ENCODE peak calls at places on chromosomes 6 and 20, in eight cellular contexts. J, L, H, W, X, S, G and E are unnamed samples.

GRCh38 chr6:168331058-168331457 is 11.5 kb upstream of the DACT2 start:
- DNase-seq in J (no peak), L (peak), H (no peak), W (no peak), X (no peak), S (no peak), G (no peak), E (no peak)

GRCh38 chr20:56900252-56900651 is 271.1 kb downstream of the TFAP2C start:
- DNase-seq in J (no peak), L (no peak), H (no peak), W (no peak), X (no peak), S (no peak), G (no peak), E (no peak)

GRCh38 chr6:166736606-166737005 is 109.6 kb upstream of the RPS6KA2 start:
- DNase-seq in J (no peak), L (peak), H (no peak), W (no peak), X (no peak), S (peak), G (peak), E (no peak)

GRCh38 chr6:35048631-35049083 is 92.5 kb downstream of the TCP11 start:
- DNase-seq in J (no peak), L (peak), H (no peak), W (no peak), X (peak), S (no peak), G (peak), E (peak)

GRCh38 chr6:43669922-43670622 is 17.5 kb downstream of the MRPS18A start:
- DNase-seq in J (peak), L (no peak), H (no peak), W (no peak), X (no peak), S (no peak), G (no peak), E (peak)

GRCh38 chr6:54846857-54847721 is 518 bp downstream of the FAM83B start:
- DNase-seq in J (no peak), L (peak), H (no peak), W (peak), X (no peak), S (no peak), G (no peak), E (no peak)

GRCh38 chr6:105748737-105749161 is 337.4 kb upstream of the PRDM1 start:
- DNase-seq in J (no peak), L (no peak), H (no peak), W (no peak), X (peak), S (peak), G (peak), E (no peak)

GRCh38 chr6:38876470-38876869 is 161.4 kb downstream of the DNAH8 start:
- DNase-seq in J (peak), L (no peak), H (no peak), W (peak), X (no peak), S (no peak), G (no peak), E (peak)

GRCh38 chr6:68160348-68160747 is 474.7 kb upstream of the ADGRB3 start:
- DNase-seq in J (no peak), L (no peak), H (no peak), W (no peak), X (no peak), S (no peak), G (no peak), E (no peak)

GRCh38 chr6:3575701-3576100 is 118.9 kb upstream of the SLC22A23 start:
- DNase-seq in J (no peak), L (peak), H (no peak), W (no peak), X (no peak), S (no peak), G (no peak), E (no peak)

GRCh38 chr6:113599444-113599843 is 257.7 kb upstream of the MARCKS start:
- DNase-seq in J (no peak), L (no peak), H (no peak), W (no peak), X (no peak), S (peak), G (peak), E (no peak)

GRCh38 chr6:108074057-108074358 is 533 bp downstream of the OSTM1 start:
- DNase-seq in J (no peak), L (no peak), H (no peak), W (peak), X (no peak), S (no peak), G (peak), E (no peak)

GRCh38 chr6:8940356-8940755 is 505.0 kb upstream of the SLC35B3 start:
- DNase-seq in J (no peak), L (no peak), H (no peak), W (no peak), X (no peak), S (no peak), G (no peak), E (no peak)

GRCh38 chr6:41462980-41463930 is 82.9 kb upstream of the FOXP4 start:
- DNase-seq in J (peak), L (no peak), H (no peak), W (peak), X (peak), S (peak), G (peak), E (peak)

GRCh38 chr6:7697820-7698623 is 27.9 kb upstream of the BMP6 start:
- DNase-seq in J (no peak), L (no peak), H (no peak), W (no peak), X (peak), S (peak), G (peak), E (peak)

GRCh38 chr6:123777554-123777953 is 26.1 kb upstream of the NKAIN2 start:
- DNase-seq in J (no peak), L (no peak), H (no peak), W (no peak), X (no peak), S (no peak), G (peak), E (no peak)

GRCh38 chr20:48739395-48740268 is 88.2 kb downstream of the PREX1 start:
- DNase-seq in J (no peak), L (no peak), H (no peak), W (no peak), X (peak), S (no peak), G (no peak), E (peak)

GRCh38 chr6:132445201-132445951 is 44.1 kb upstream of the MOXD1 start:
- DNase-seq in J (no peak), L (no peak), H (no peak), W (no peak), X (peak), S (peak), G (peak), E (no peak)

GRCh38 chr20:40941023-40941655 is 87.5 kb upstream of the TOP1 start:
- DNase-seq in J (no peak), L (no peak), H (no peak), W (no peak), X (no peak), S (no peak), G (no peak), E (no peak)

GRCh38 chr6:28693751-28694443 is 168.2 kb downstream of the GPX5 start:
- DNase-seq in J (no peak), L (peak), H (no peak), W (peak), X (no peak), S (no peak), G (no peak), E (no peak)

GRCh38 chr6:154508573-154509375 is 1.7 kb downstream of the CNKSR3 start:
- DNase-seq in J (no peak), L (no peak), H (no peak), W (no peak), X (peak), S (no peak), G (peak), E (no peak)

GRCh38 chr6:158939255-158940170 is 60.5 kb downstream of the RSPH3 start:
- DNase-seq in J (no peak), L (peak), H (no peak), W (no peak), X (no peak), S (no peak), G (no peak), E (peak)
- TF ChIP-seq CTCF in J (no peak), L (peak), H (no peak), W (no peak), X (no peak), S (no peak), G (no peak), E (no peak)

DNA sequence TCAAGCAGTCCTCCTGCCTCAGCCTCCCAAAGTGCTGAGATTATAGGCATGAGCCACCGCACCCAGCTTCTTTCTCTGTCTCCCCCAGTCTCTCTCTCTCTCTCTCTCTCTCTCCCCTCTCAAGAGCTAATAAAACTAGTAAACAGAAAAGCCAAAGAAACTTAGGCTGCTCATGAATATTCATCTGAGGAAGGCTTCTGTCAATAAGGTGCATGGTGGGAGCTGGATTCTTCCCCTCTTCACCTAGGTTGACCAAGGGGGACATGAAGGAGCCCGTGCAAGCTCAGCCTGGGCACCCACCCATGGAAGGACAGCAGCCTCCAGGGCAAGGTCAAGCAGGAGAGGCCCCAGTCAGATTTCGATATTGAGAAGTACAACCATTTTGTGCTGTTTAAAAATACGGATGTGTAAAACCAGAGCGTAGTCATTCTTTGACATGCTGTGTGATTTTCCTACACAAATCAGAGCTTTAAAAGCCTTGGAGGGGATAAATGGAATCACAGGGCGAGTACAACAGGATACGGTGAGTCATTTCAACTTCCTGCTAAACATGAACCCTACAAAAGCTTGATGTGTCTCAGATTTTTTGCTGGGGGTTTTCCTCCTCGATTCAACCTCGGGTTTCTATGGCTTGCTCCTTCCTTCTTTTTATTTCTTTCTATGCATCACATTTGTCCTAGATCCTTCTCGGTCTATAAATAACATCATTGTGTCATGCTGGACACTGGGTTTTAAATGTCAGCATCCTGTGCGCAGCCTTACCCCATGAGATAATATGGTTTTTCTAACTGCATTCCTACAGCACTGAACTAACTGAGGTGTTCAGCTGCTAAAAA is 368.9 kb upstream of the JARID2 start:
- DNase-seq in J (peak), L (no peak), H (no peak), W (no peak), X (peak), S (peak), G (peak), E (peak)
- TF ChIP-seq CTCF in J (no peak), L (no peak), H (no peak), W (no peak), X (no peak), S (no peak), G (no peak), E (no peak)

GRCh38 chr6:33203443-33204164 is 851 bp upstream of the HSD17B8 start:
- DNase-seq in J (no peak), L (no peak), H (no peak), W (no peak), X (no peak), S (no peak), G (no peak), E (no peak)

GRCh38 chr6:33204165-33204414 is 365 bp upstream of the HSD17B8 start:
- DNase-seq in J (no peak), L (peak), H (no peak), W (no peak), X (no peak), S (no peak), G (no peak), E (no peak)

GRCh38 chr6:33206027-33206863 is 1.8 kb downstream of the HSD17B8 start:
- DNase-seq in J (peak), L (no peak), H (no peak), W (no peak), X (peak), S (no peak), G (no peak), E (no peak)

GRCh38 chr6:33205172-33206026 is 944 bp downstream of the HSD17B8 start:
- DNase-seq in J (peak), L (peak), H (no peak), W (no peak), X (peak), S (no peak), G (peak), E (peak)

GRCh38 chr6:33204415-33205171 is at the start of gene HSD17B8:
- DNase-seq in J (peak), L (peak), H (peak), W (peak), X (peak), S (peak), G (peak), E (peak)
- TF ChIP-seq CTCF in J (no peak), L (no peak), H (no peak), W (no peak), X (no peak), S (no peak), G (no peak), E (no peak)

GRCh38 chr6:18654821-18655220 is 267.7 kb downstream of the RNF144B start:
- DNase-seq in J (no peak), L (no peak), H (no peak), W (no peak), X (no peak), S (no peak), G (no peak), E (no peak)
- TF ChIP-seq CTCF in J (no peak), L (no peak), H (no peak), W (no peak), X (no peak), S (no peak), G (no peak), E (no peak)

GRCh38 chr20:33669224-33669623 is 2.5 kb downstream of the ACTL10 start:
- DNase-seq in J (no peak), L (no peak), H (no peak), W (no peak), X (no peak), S (no peak), G (no peak), E (no peak)

GRCh38 chr20:33667245-33668086 is 723 bp downstream of the ACTL10 start:
- DNase-seq in J (no peak), L (peak), H (peak), W (no peak), X (peak), S (peak), G (peak), E (peak)

GRCh38 chr20:33668791-33669155 is 2.0 kb downstream of the ACTL10 start:
- DNase-seq in J (no peak), L (no peak), H (no peak), W (no peak), X (no peak), S (no peak), G (no peak), E (no peak)

GRCh38 chr20:33666293-33667244 is at the start of gene ACTL10:
- DNase-seq in J (peak), L (peak), H (peak), W (peak), X (peak), S (peak), G (peak), E (peak)

DNA sequence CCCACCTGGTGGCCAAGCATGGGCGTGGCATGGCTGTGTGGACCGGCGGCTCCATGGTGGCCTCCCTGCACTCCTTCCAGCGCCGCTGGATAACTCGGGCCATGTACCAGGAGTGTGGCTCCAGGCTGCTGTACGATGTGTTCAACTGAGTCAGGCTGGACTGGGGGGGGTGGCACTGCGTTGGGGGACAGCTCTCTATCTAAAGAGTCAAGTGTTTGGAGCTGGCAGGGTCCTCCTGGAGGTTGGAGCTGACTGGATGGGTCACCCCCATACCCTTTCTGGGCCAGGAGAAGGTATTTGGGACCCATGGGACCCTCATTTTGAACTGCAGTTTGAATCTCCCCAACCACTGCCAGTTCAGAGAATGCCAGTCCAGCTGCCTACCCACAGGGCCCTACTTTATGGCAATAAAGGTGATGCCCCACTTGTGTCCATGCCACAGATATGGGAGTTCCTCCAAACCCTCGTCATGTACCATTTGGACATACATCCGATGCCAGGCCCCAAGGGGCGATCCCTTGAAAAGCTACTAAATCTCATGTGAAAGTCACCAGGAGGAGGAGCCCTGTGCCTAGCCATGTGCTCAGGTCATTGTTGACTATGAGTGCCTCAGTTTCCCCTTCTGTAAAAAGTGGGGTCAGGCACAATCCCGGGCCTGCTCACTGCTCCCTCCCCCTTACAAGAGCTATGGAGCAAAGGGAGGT is 1.5 kb downstream of the ACTL10 start:
- DNase-seq in J (peak), L (peak), H (peak), W (peak), X (no peak), S (no peak), G (no peak), E (peak)
- TF ChIP-seq CTCF in J (peak), L (no peak), H (peak), W (no peak), X (peak), S (peak), G (peak), E (no peak)

GRCh38 chr6:148932731-148933130 is 185.9 kb downstream of the UST start:
- DNase-seq in J (no peak), L (no peak), H (no peak), W (no peak), X (peak), S (peak), G (peak), E (no peak)

GRCh38 chr6:148935705-148936306 is 189.0 kb downstream of the UST start:
- DNase-seq in J (no peak), L (no peak), H (no peak), W (no peak), X (peak), S (peak), G (peak), E (no peak)

GRCh38 chr6:148932208-148932607 is 185.4 kb downstream of the UST start:
- DNase-seq in J (no peak), L (no peak), H (no peak), W (no peak), X (no peak), S (no peak), G (no peak), E (no peak)

GRCh38 chr6:148934956-148935355 is 188.1 kb downstream of the UST start:
- DNase-seq in J (no peak), L (no peak), H (no peak), W (no peak), X (peak), S (no peak), G (no peak), E (no peak)

GRCh38 chr6:148934534-148934933 is 187.7 kb downstream of the UST start:
- DNase-seq in J (no peak), L (no peak), H (no peak), W (no peak), X (peak), S (peak), G (peak), E (no peak)
- TF ChIP-seq CTCF in J (no peak), L (no peak), H (no peak), W (no peak), X (no peak), S (no peak), G (no peak), E (no peak)

GRCh38 chr20:38170914-38171300 is 5.8 kb upstream of the TGM2 start:
- DNase-seq in J (no peak), L (no peak), H (no peak), W (no peak), X (no peak), S (peak), G (no peak), E (no peak)

GRCh38 chr20:38170219-38170902 is 5.3 kb upstream of the TGM2 start:
- DNase-seq in J (no peak), L (no peak), H (no peak), W (no peak), X (no peak), S (no peak), G (peak), E (no peak)

GRCh38 chr20:38171301-38172010 is 6.4 kb upstream of the TGM2 start:
- DNase-seq in J (no peak), L (no peak), H (no peak), W (no peak), X (peak), S (peak), G (peak), E (no peak)

GRCh38 chr20:38173237-38174156 is 8.4 kb upstream of the TGM2 start:
- DNase-seq in J (no peak), L (no peak), H (no peak), W (no peak), X (peak), S (peak), G (peak), E (no peak)

DNA sequence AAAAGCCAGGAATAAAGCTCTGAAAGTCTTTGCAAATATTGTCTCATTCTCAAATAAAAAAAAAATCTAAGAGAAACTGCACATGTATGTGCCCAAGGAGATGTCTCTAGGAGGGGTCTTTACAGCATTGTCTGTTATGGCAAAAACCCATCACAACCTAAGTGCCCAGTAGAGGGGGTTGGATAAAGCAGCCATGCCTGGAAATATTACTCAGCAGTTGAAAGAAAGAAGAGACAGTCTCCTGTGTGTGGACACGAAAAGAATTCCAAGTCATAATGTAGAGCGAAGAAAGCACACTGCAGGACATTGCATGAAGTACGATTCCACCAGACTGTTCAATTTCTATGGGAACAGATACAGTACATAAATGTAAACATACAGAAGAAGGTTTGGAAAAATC is 7.3 kb upstream of the TGM2 start:
- DNase-seq in J (no peak), L (no peak), H (no peak), W (no peak), X (peak), S (peak), G (peak), E (no peak)
- TF ChIP-seq CTCF in J (no peak), L (no peak), H (no peak), W (no peak), X (peak), S (peak), G (peak), E (no peak)